ENCODE peak calls at places on chromosome 7, in nine cellular contexts. R, C, I, L, N, S, D, Y and Q are unnamed samples.

GRCh38 chr7:27124979-27125689 is 5.4 kb downstream of the HOXA4 start:
- DNase-seq in D (no peak), R (no peak), Y (no peak), I (no peak), S (no peak), C (no peak), N (peak), L (no peak), Q (no peak)

GRCh38 chr7:66505531-66506451 is 122.9 kb upstream of the KCTD7 start:
- DNase-seq in D (peak), S (no peak), I (peak), Y (no peak), L (no peak), R (no peak), C (no peak), N (no peak), Q (no peak)

GRCh38 chr7:127582361-127582760 is 3.0 kb downstream of the GCC1 start:
- DNase-seq in N (no peak), Y (peak), C (no peak), S (peak), I (peak), R (peak), D (no peak), L (no peak), Q (no peak)

GRCh38 chr7:43583424-43584199 is 704 bp downstream of the STK17A start:
- DNase-seq in S (no peak), R (peak), I (peak), C (peak), N (peak), D (peak), L (peak), Y (peak), Q (no peak)

GRCh38 chr7:1078985-1079384 is 8.9 kb upstream of the GPER1 start:
- DNase-seq in R (no peak), L (no peak), I (no peak), S (no peak), N (no peak), C (no peak), Y (no peak), D (no peak), Q (no peak)

GRCh38 chr7:29071203-29071804 is 75.0 kb downstream of the CPVL start:
- DNase-seq in S (no peak), Y (no peak), L (no peak), R (no peak), N (no peak), C (no peak), D (no peak), I (no peak), Q (no peak)

GRCh38 chr7:152544481-152544927 is 108.7 kb upstream of the KMT2C start:
- DNase-seq in D (no peak), S (no peak), L (no peak), Y (no peak), C (no peak), R (no peak), N (no peak), I (no peak), Q (no peak)

GRCh38 chr7:99679400-99680191 is at the start of gene CYP3A5:
- DNase-seq in L (no peak), R (peak), C (no peak), S (no peak), D (no peak), Y (no peak), N (peak), I (no peak), Q (peak)

GRCh38 chr7:130144632-130145171 is 60.5 kb downstream of the TMEM209 start:
- DNase-seq in L (no peak), R (no peak), S (peak), Y (peak), C (peak), I (no peak), N (peak), D (no peak), Q (peak)

GRCh38 chr7:18855796-18856195 is 261.6 kb downstream of the TWIST1 start:
- DNase-seq in S (no peak), C (peak), N (no peak), I (no peak), R (no peak), L (no peak), D (no peak), Y (peak), Q (no peak)

GRCh38 chr7:130276796-130277762 is 10.4 kb downstream of the CPA2 start:
- DNase-seq in Y (peak), S (peak), L (no peak), D (no peak), N (peak), R (no peak), I (no peak), C (peak), Q (no peak)

GRCh38 chr7:138433583-138434437 is 26.2 kb upstream of the TRIM24 start:
- DNase-seq in R (no peak), D (no peak), S (no peak), I (no peak), N (no peak), C (no peak), Y (no peak), L (no peak), Q (no peak)

GRCh38 chr7:121167971-121168370 is 160.8 kb upstream of the WNT16 start:
- DNase-seq in C (peak), L (no peak), I (no peak), S (peak), Y (no peak), N (peak), R (no peak), D (no peak), Q (no peak)

GRCh38 chr7:111138196-111138569 is 47.3 kb downstream of the LRRN3 start:
- DNase-seq in D (peak), Y (peak), R (peak), C (peak), L (no peak), S (peak), N (peak), I (peak), Q (no peak)